ENCODE peak calls at places on chromosomes 16 and 17, in nine cellular contexts. B, N, H, G, K, P, X, T and Y are unnamed samples.

GRCh38 chr16:65032397-65032796 is 89.5 kb downstream of the CDH11 start:
- DNase-seq in B (no peak), N (no peak), H (no peak), G (no peak), K (no peak), P (peak), X (no peak), T (no peak), Y (no peak)

GRCh38 chr17:16354585-16354984 is 1.3 kb upstream of the CENPV start:
- DNase-seq in B (no peak), N (no peak), H (no peak), G (no peak), K (no peak), P (no peak), X (no peak), T (peak), Y (no peak)

GRCh38 chr17:31537558-31537957 is 146.1 kb downstream of the RAB11FIP4 start:
- DNase-seq in B (peak), N (no peak), H (no peak), G (no peak), K (no peak), P (peak), X (no peak), T (no peak), Y (no peak)

GRCh38 chr16:309476-309875 is 26.5 kb downstream of the PDIA2 start:
- DNase-seq in B (no peak), N (no peak), H (no peak), G (no peak), K (no peak), P (no peak), X (no peak), T (no peak), Y (no peak)

GRCh38 chr16:66337434-66338188 is 28.9 kb upstream of the CDH5 start:
- DNase-seq in B (no peak), N (no peak), H (no peak), G (peak), K (no peak), P (no peak), X (no peak), T (peak), Y (no peak)

GRCh38 chr16:23823475-23824407 is 12.0 kb upstream of the PRKCB start:
- DNase-seq in B (no peak), N (no peak), H (no peak), G (no peak), K (no peak), P (no peak), X (no peak), T (no peak), Y (peak)

GRCh38 chr16:27769561-27770222 is 219.7 kb downstream of the KATNIP start:
- DNase-seq in B (peak), N (no peak), H (no peak), G (no peak), K (no peak), P (peak), X (no peak), T (peak), Y (no peak)

GRCh38 chr17:60079401-60079861 is 710 bp upstream of the HEATR6 start:
- DNase-seq in B (peak), N (peak), H (no peak), G (no peak), K (no peak), P (peak), X (no peak), T (no peak), Y (no peak)

GRCh38 chr16:51245306-51245705 is 94.2 kb upstream of the SALL1 start:
- DNase-seq in B (no peak), N (no peak), H (no peak), G (no peak), K (no peak), P (no peak), X (no peak), T (no peak), Y (no peak)

GRCh38 chr17:27494192-27495091 is 38.2 kb downstream of the KSR1 start:
- DNase-seq in B (peak), N (peak), H (peak), G (peak), K (peak), P (peak), X (no peak), T (peak), Y (peak)

GRCh38 chr17:28675485-28675884 is 13.5 kb downstream of the SUPT6H start:
- DNase-seq in B (no peak), N (no peak), H (no peak), G (no peak), K (no peak), P (no peak), X (no peak), T (no peak), Y (no peak)

GRCh38 chr16:66924527-66925321 is 611 bp downstream of the RRAD start:
- DNase-seq in B (no peak), N (no peak), H (peak), G (peak), K (no peak), P (no peak), X (no peak), T (peak), Y (no peak)

GRCh38 chr17:45320931-45321461 is 4.2 kb upstream of the MAP3K14 start:
- DNase-seq in B (peak), N (peak), H (no peak), G (peak), K (no peak), P (peak), X (peak), T (no peak), Y (peak)

GRCh38 chr16:89197633-89198416 is 2.5 kb downstream of the SLC22A31 start:
- DNase-seq in B (no peak), N (no peak), H (no peak), G (peak), K (no peak), P (no peak), X (no peak), T (no peak), Y (no peak)

GRCh38 chr17:20173091-20173490 is 163.9 kb downstream of the SPECC1 start:
- DNase-seq in B (peak), N (no peak), H (no peak), G (no peak), K (no peak), P (peak), X (peak), T (no peak), Y (no peak)

GRCh38 chr16:30112197-30113030 is 923 bp downstream of the GDPD3 start:
- DNase-seq in B (peak), N (peak), H (peak), G (peak), K (no peak), P (no peak), X (no peak), T (peak), Y (no peak)

GRCh38 chr16:23587726-23588125 is 8.4 kb downstream of the NDUFAB1 start:
- DNase-seq in B (peak), N (no peak), H (peak), G (no peak), K (no peak), P (peak), X (peak), T (no peak), Y (no peak)

GRCh38 chr16:79618712-79619050 is 18.1 kb upstream of the MAF start:
- DNase-seq in B (no peak), N (no peak), H (no peak), G (no peak), K (no peak), P (no peak), X (no peak), T (no peak), Y (no peak)

GRCh38 chr17:12952012-12952411 is 65.8 kb downstream of the ELAC2 start:
- DNase-seq in B (no peak), N (no peak), H (no peak), G (no peak), K (no peak), P (no peak), X (no peak), T (no peak), Y (no peak)

GRCh38 chr16:53434436-53435065 is at the start of gene RBL2:
- DNase-seq in B (peak), N (peak), H (peak), G (peak), K (peak), P (peak), X (no peak), T (peak), Y (no peak)

GRCh38 chr17:51006601-51007000 is 114.1 kb downstream of the SPAG9 start:
- DNase-seq in B (peak), N (no peak), H (no peak), G (no peak), K (no peak), P (peak), X (no peak), T (no peak), Y (no peak)

GRCh38 chr17:72697602-72698146 is 394.8 kb downstream of the SLC39A11 start:
- DNase-seq in B (no peak), N (no peak), H (no peak), G (no peak), K (no peak), P (no peak), X (no peak), T (no peak), Y (no peak)

GRCh38 chr16:1022466-1022865 is 40.9 kb downstream of the SOX8 start:
- DNase-seq in B (no peak), N (no peak), H (no peak), G (no peak), K (no peak), P (no peak), X (no peak), T (no peak), Y (no peak)

GRCh38 chr17:67585077-67585602 is 132.6 kb upstream of the NOL11 start:
- DNase-seq in B (no peak), N (no peak), H (no peak), G (no peak), K (no peak), P (no peak), X (no peak), T (no peak), Y (no peak)

GRCh38 chr17:36849871-36850348 is 87.4 kb upstream of the LHX1 start:
- DNase-seq in B (peak), N (peak), H (no peak), G (no peak), K (no peak), P (peak), X (peak), T (no peak), Y (no peak)

GRCh38 chr16:64864232-64864803 is 257.5 kb downstream of the CDH11 start:
- DNase-seq in B (peak), N (no peak), H (no peak), G (no peak), K (no peak), P (peak), X (peak), T (no peak), Y (no peak)

GRCh38 chr17:7841309-7841621 is 7.2 kb downstream of the KDM6B start:
- DNase-seq in B (no peak), N (no peak), H (no peak), G (no peak), K (no peak), P (no peak), X (no peak), T (no peak), Y (no peak)

GRCh38 chr16:86375370-86375769 is 135.0 kb upstream of the FOXF1 start:
- DNase-seq in B (peak), N (no peak), H (no peak), G (no peak), K (no peak), P (peak), X (no peak), T (no peak), Y (no peak)

GRCh38 chr16:31700200-31700529 is 172.5 kb downstream of the AHSP start:
- DNase-seq in B (no peak), N (no peak), H (no peak), G (no peak), K (no peak), P (no peak), X (no peak), T (no peak), Y (no peak)

GRCh38 chr17:44376124-44376523 is 12.5 kb upstream of the FAM171A2 start:
- DNase-seq in B (peak), N (no peak), H (peak), G (no peak), K (peak), P (no peak), X (no peak), T (no peak), Y (no peak)

DNA sequence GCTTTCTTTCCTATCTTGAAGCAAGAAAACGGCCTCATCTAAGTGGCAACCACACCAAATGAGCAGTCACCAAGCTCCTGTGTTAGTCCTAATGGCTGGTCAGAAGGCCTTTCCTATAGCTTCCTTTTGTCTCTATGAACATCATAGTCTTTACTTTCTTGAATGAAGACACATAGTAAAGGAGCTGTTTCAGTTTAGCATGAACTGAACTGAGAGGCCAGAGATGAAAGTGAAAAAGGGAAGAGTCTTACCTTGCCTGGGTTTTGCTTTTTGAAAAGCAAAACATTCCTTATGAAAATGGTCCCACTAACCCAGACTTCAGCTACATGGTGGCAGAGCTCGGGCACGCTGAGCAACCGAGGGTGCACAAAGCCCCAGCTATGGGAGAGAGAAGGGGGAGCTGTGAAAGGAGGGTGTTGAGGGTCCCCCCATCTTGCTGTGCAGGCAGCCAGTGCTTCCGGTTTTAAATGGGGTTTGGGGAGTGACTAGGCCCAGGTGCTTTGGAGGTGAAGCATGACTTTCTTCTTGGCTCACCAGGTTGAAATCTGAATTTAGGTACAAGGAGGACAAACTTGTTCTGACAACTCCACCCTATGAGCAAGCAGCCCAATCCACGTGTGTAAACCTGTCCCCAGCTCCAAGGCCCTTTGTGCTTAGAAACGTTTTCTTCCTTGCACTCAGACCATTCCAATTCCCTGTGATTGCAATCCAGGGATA is 9.1 kb upstream of the PSMC3IP start:
- DNase-seq in B (no peak), N (no peak), H (no peak), G (no peak), K (no peak), P (no peak), X (no peak), T (peak), Y (no peak)
- H3K4me3 ChIP-seq in B (no peak), N (no peak), H (no peak), G (no peak), K (no peak), P (no peak), X (no peak), T (no peak), Y (no peak)

GRCh38 chr16:6687593-6687992 is 645.1 kb upstream of the RBFOX1 start:
- DNase-seq in B (no peak), N (no peak), H (no peak), G (no peak), K (no peak), P (no peak), X (no peak), T (no peak), Y (no peak)

GRCh38 chr16:6682142-6682811 is 650.4 kb upstream of the RBFOX1 start:
- DNase-seq in B (no peak), N (peak), H (no peak), G (peak), K (no peak), P (no peak), X (no peak), T (peak), Y (no peak)

GRCh38 chr16:6689643-6690042 is 643.0 kb upstream of the RBFOX1 start:
- DNase-seq in B (no peak), N (no peak), H (no peak), G (no peak), K (no peak), P (no peak), X (no peak), T (no peak), Y (no peak)

DNA sequence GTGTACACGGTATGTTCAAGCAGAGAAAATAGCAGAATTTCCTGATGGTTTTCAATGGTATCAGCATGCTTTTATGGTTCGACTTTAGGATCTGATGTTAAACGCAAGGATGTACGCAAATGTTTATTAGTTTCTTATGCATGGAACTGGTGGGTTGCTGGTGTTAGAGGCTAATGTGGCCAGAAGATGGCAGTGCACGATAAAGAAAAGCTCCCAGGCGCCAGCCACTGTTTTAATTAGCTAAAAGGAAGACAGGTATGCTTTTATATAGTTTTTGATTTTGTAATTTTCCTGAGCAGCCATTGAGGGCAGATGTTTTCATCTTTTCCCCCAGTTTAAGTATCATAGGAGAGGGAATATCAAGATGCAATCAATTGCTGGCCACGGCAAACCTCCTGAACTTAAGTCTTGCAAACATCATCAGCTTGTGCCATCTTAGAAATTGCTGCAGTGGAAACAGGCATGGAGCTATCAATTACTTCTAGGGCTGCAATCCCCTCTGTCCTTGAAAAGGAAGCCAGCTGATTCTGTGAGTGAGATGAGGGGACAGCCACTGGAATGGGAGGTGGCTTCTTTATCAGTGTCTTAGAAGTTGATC is 648.5 kb upstream of the RBFOX1 start:
- DNase-seq in B (peak), N (peak), H (no peak), G (no peak), K (no peak), P (no peak), X (no peak), T (no peak), Y (peak)
- TF ChIP-seq CTCF in B (no peak), N (peak), H (peak), G (no peak), K (peak), P (peak), X (no peak), T (peak), Y (peak)

GRCh38 chr17:57444632-57445031 is 188.3 kb downstream of the MSI2 start:
- DNase-seq in B (no peak), N (no peak), H (no peak), G (no peak), K (no peak), P (no peak), X (no peak), T (no peak), Y (no peak)

GRCh38 chr17:57443781-57444180 is 187.5 kb downstream of the MSI2 start:
- DNase-seq in B (no peak), N (no peak), H (no peak), G (no peak), K (no peak), P (no peak), X (no peak), T (no peak), Y (no peak)

GRCh38 chr17:57445772-57446472 is 189.6 kb downstream of the MSI2 start:
- DNase-seq in B (no peak), N (no peak), H (no peak), G (no peak), K (no peak), P (peak), X (no peak), T (no peak), Y (no peak)

GRCh38 chr17:57442914-57443571 is 186.7 kb downstream of the MSI2 start:
- DNase-seq in B (no peak), N (peak), H (peak), G (peak), K (no peak), P (peak), X (no peak), T (no peak), Y (no peak)

GRCh38 chr17:57445051-57445450 is 188.7 kb downstream of the MSI2 start:
- DNase-seq in B (no peak), N (peak), H (no peak), G (no peak), K (no peak), P (peak), X (no peak), T (no peak), Y (no peak)
- H3K4me3 ChIP-seq in B (no peak), N (no peak), H (no peak), G (no peak), K (no peak), P (no peak), X (no peak), T (no peak), Y (no peak)

DNA sequence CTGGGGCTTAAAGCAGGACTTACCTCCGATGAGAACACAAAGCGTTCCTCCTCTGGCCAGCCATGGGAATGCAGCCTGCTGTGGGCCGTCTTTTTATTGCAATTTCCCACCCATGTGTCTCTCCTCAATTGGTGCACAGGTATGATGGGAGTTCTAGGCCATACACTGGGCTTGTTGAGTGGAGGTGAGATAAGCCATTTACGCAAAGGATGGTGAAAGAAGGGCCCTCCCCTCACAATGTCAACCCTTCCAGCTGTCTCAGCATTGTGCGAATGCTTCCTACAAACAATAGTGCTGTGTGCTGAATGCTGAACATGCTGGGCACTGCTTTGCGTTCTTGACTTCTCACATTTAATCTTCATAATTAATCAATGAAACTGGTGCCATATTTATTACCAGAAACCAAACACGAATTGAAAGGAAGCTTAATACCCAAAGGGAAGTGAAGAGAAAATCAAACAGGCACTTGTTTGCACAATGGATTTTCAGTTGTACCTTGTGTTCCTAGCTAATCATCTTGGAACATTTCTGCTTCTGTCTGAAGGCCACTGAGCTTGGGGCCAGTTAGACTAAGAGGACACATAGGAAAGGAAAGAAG is at the start of gene GP2:
- DNase-seq in B (no peak), N (peak), H (no peak), G (no peak), K (no peak), P (no peak), X (no peak), T (no peak), Y (no peak)
- TF ChIP-seq CTCF in B (no peak), N (no peak), H (no peak), G (no peak), K (no peak), P (no peak), X (no peak), T (no peak), Y (no peak)

DNA sequence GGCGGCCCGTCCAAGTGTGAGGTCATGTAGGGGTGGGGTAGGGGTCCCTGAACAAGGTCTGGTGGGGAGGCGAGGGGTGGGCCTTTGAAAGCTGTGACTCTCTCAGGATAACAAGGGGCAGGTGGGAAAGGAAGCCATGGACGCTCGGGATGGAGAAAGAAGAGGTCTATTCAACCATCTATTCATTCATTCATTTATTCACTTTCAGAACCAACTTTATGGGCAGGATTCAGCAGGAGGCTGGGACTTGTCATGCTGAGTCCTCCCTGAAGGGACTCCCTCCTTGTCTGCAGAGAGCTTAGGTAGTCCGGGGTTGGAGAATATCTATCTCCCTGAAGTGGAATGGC is 8.6 kb upstream of the CD300A start:
- DNase-seq in B (no peak), N (no peak), H (no peak), G (no peak), K (no peak), P (no peak), X (no peak), T (no peak), Y (no peak)
- H3K4me3 ChIP-seq in B (no peak), N (no peak), H (no peak), G (no peak), K (no peak), P (no peak), X (no peak), T (no peak), Y (no peak)

GRCh38 chr16:81796035-81796434 is 16.9 kb downstream of the PLCG2 start:
- DNase-seq in B (no peak), N (no peak), H (no peak), G (no peak), K (no peak), P (no peak), X (no peak), T (no peak), Y (no peak)

GRCh38 chr16:81797443-81797842 is 18.4 kb downstream of the PLCG2 start:
- DNase-seq in B (no peak), N (no peak), H (no peak), G (no peak), K (no peak), P (no peak), X (no peak), T (no peak), Y (no peak)

GRCh38 chr16:81799138-81799504 is 20.0 kb downstream of the PLCG2 start:
- DNase-seq in B (no peak), N (no peak), H (no peak), G (no peak), K (no peak), P (no peak), X (no peak), T (no peak), Y (no peak)

GRCh38 chr16:81796585-81797346 is 17.7 kb downstream of the PLCG2 start:
- DNase-seq in B (no peak), N (no peak), H (no peak), G (no peak), K (no peak), P (no peak), X (no peak), T (no peak), Y (no peak)

GRCh38 chr16:81798311-81799137 is 19.4 kb downstream of the PLCG2 start:
- DNase-seq in B (no peak), N (no peak), H (no peak), G (no peak), K (no peak), P (no peak), X (no peak), T (peak), Y (no peak)
- TF ChIP-seq CTCF in B (no peak), N (no peak), H (no peak), G (no peak), K (no peak), P (no peak), X (no peak), T (no peak), Y (no peak)